ENCODE peak calls at places on chromosomes 16 and 17, in six cellular contexts. U is neural progenitor cell, D is thyroid gland, J is H9, C is aorta, Z is mammary epithelial cell. B is an unnamed sample.

GRCh38 chr17:29572691-29573557 is 4.4 kb downstream of the TP53I13 start:
- DNase-seq in C (peak; percentile 75), Z (no peak), D (peak; percentile 46), U (peak; percentile 82), J (peak; percentile 68), B (peak; percentile 59)

GRCh38 chr16:69741951-69742904 is 12.5 kb downstream of the NOB1 start:
- DNase-seq in Z (peak; percentile 69), C (peak; percentile 69), U (no peak), D (peak; percentile 97), J (no peak), B (no peak)

GRCh38 chr17:68785565-68786486 is 169.4 kb downstream of the ABCA8 start:
- DNase-seq in Z (no peak), J (no peak), C (no peak), D (no peak), U (no peak), B (no peak)

GRCh38 chr16:69928856-69929400 is 22.2 kb upstream of the CLEC18A start:
- DNase-seq in J (no peak), C (no peak), D (no peak), U (no peak), Z (no peak), B (no peak)

GRCh38 chr16:24685539-24686432 is 43.7 kb upstream of the TNRC6A start:
- DNase-seq in C (peak; percentile 86), Z (peak; percentile 63), J (peak; percentile 74), D (peak; percentile 33), U (peak; percentile 48), B (peak; percentile 23)

GRCh38 chr16:79756571-79756970 is 156.0 kb upstream of the MAF start:
- DNase-seq in U (no peak), C (no peak), J (no peak), Z (peak; percentile 53), D (no peak), B (no peak)

GRCh38 chr17:42463976-42464400 is 5.3 kb downstream of the ATP6V0A1 start:
- DNase-seq in D (no peak), C (no peak), U (no peak), Z (no peak), J (no peak), B (no peak)

GRCh38 chr17:10033449-10033848 is 128.4 kb upstream of the RCVRN start:
- DNase-seq in D (no peak), Z (no peak), U (peak; percentile 62), C (no peak), J (no peak), B (no peak)

GRCh38 chr16:23025692-23026305 is 123.5 kb downstream of the USP31 start:
- DNase-seq in D (no peak), J (no peak), C (no peak), U (no peak), Z (peak; percentile 13), B (no peak)

GRCh38 chr16:73126453-73126853 is 78.5 kb upstream of the ZFHX3 start:
- DNase-seq in Z (peak; percentile 49), U (no peak), C (peak; percentile 61), J (no peak), D (peak; percentile 28), B (no peak)

GRCh38 chr17:67035131-67036083 is 8.9 kb upstream of the CACNG1 start:
- DNase-seq in Z (no peak), C (no peak), U (no peak), D (no peak), J (no peak), B (no peak)

GRCh38 chr16:48961546-48961945 is 320.1 kb downstream of the CBLN1 start:
- DNase-seq in J (no peak), D (no peak), Z (peak; percentile 84), U (no peak), C (no peak), B (no peak)

GRCh38 chr16:79651363-79651762 is 50.8 kb upstream of the MAF start:
- DNase-seq in U (no peak), Z (peak; percentile 94), C (peak; percentile 85), D (peak; percentile 84), J (no peak), B (peak; percentile 45)

GRCh38 chr17:63834431-63835166 is 7.1 kb upstream of the FTSJ3 start:
- DNase-seq in J (peak; percentile 92), U (peak; percentile 82), Z (peak; percentile 72), C (no peak), D (peak; percentile 88), B (peak; percentile 13)

GRCh38 chr17:61408151-61409041 is 8.8 kb downstream of the TBX2 start:
- DNase-seq in J (peak; percentile 48), D (no peak), Z (no peak), C (no peak), U (peak; percentile 38), B (no peak)

GRCh38 chr17:61406543-61406845 is 6.9 kb downstream of the TBX2 start:
- DNase-seq in C (no peak), D (no peak), J (no peak), U (no peak), Z (no peak), B (no peak)

GRCh38 chr17:61405686-61406542 is 6.3 kb downstream of the TBX2 start:
- DNase-seq in J (peak; percentile 24), U (no peak), D (no peak), Z (no peak), C (peak; percentile 47), B (no peak)

GRCh38 chr17:61406871-61407210 is 7.2 kb downstream of the TBX2 start:
- DNase-seq in U (no peak), Z (no peak), J (peak; percentile 26), D (no peak), C (peak; percentile 21), B (no peak)

GRCh38 chr17:61407211-61407911 is 7.7 kb downstream of the TBX2 start:
- DNase-seq in D (no peak), U (no peak), J (peak; percentile 29), C (no peak), Z (no peak), B (no peak)
- H3K27ac ChIP-seq in D (peak overlapping the region; percentile 79), U (no peak overlapping the region), J (no peak overlapping the region), C (peak overlapping the region; percentile 11), Z (no peak overlapping the region), B (peak overlapping the region; percentile 48)

DNA sequence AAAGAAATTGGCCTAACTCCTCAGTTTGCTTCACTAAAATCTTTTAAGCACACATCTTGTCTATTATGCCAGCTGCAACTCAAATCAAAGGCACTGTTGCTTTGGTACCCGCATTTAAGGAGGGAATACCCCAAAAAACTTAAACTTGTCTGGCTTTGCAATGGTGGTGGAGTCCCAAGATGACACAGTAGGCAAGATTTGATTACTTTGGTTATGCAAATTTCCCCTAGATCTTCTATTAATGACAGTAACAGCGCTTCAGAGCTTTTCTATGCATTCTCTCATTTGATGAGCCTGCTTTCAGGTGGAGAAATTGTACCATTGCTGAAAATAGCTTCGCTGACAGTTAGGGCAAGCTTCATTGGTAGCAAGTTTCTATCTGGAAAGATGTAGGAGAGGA is 27.2 kb downstream of the WWOX start:
- DNase-seq in J (no peak), U (no peak), Z (no peak), C (no peak), D (no peak), B (no peak)
- H3K27ac ChIP-seq in J (no peak overlapping the region), U (no peak overlapping the region), Z (no peak overlapping the region), C (no peak overlapping the region), D (peak overlapping the region; percentile 51), B (no peak overlapping the region)

DNA sequence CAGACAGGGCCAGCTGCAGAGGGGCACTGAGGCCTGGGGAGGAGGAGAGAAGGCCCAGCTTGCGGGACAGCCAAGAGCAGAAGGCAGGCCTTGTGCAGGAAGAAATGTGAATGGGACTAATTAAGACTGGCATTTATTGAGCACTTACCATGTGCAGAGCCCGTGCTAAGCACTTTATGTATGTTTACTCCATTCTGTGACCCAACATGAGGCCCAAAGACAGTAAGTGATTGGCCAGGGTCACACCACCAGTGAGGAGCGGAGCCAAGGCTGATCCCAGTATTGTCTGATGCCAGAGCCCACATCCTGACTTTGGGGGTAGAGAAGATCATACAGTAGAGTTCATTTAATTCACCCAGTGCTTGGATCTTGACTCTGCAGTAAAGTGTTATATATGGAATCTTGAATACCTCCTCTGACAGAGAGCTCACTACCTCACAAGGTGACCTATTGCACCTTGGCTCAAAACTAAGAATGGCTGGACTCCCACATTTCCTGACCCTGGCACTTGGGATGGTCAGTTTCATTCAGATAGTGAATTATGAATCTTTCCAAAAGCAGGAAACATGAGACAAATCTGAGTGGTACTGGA is 13.6 kb downstream of the KATNB1 start:
- DNase-seq in U (no peak), D (no peak), J (no peak), Z (no peak), C (no peak), B (no peak)
- H3K27ac ChIP-seq in U (no peak overlapping the region), D (no peak overlapping the region), J (no peak overlapping the region), Z (no peak overlapping the region), C (no peak overlapping the region), B (no peak overlapping the region)

GRCh38 chr16:27287887-27288286 is 19.3 kb upstream of the NSMCE1 start:
- DNase-seq in Z (no peak), D (no peak), C (no peak), J (no peak), U (no peak), B (no peak)

GRCh38 chr16:27284865-27285675 is 16.5 kb upstream of the NSMCE1 start:
- DNase-seq in C (no peak), D (no peak), Z (no peak), U (no peak), J (no peak), B (no peak)

GRCh38 chr16:27287051-27287811 is 18.7 kb upstream of the NSMCE1 start:
- DNase-seq in D (no peak), J (no peak), Z (no peak), C (no peak), U (no peak), B (no peak)

GRCh38 chr16:27286446-27286845 is 17.9 kb upstream of the NSMCE1 start:
- DNase-seq in D (no peak), C (peak; percentile 67), U (no peak), J (no peak), Z (peak; percentile 95), B (no peak)

GRCh38 chr16:27285676-27286196 is 17.2 kb upstream of the NSMCE1 start:
- DNase-seq in C (peak; percentile 82), Z (no peak), J (no peak), U (no peak), D (no peak), B (peak; percentile 4)
- H3K27ac ChIP-seq in C (peak overlapping the region; percentile 5), Z (no peak overlapping the region), J (no peak overlapping the region), U (no peak overlapping the region), D (no peak overlapping the region), B (peak overlapping the region; percentile 11)